ENCODE peak calls at places on chromosomes 12 and 14, in ten cellular contexts. One of them, this sample, is unnamed.

GRCh38 chr14:100271247-100271939 is 32.4 kb downstream of the YY1 start:
- DNase-seq in neuronal stem cell: no peak
- DNase-seq in NCI-H2081: peak
- DNase-seq in Kasumi-1: peak
- DNase-seq in AG08396: no peak
- DNase-seq in H4: no peak
- DNase-seq in left colon: no peak
- DNase-seq in NCI-H1930: no peak
- DNase-seq in T follicular helper cell: no peak
- DNase-seq in HEK293T: peak
- DNase-seq in this sample: no peak

GRCh38 chr14:50714452-50715073 is 46.5 kb upstream of the SAV1 start:
- DNase-seq in AG08396: peak
- DNase-seq in NCI-H1930: peak
- DNase-seq in NCI-H2081: no peak
- DNase-seq in HEK293T: peak
- DNase-seq in left colon: no peak
- DNase-seq in neuronal stem cell: no peak
- DNase-seq in H4: peak
- DNase-seq in Kasumi-1: peak
- DNase-seq in T follicular helper cell: no peak
- DNase-seq in this sample: no peak

GRCh38 chr14:24670594-24670993 is 36.6 kb upstream of the GZMB start:
- DNase-seq in H4: no peak
- DNase-seq in NCI-H1930: no peak
- DNase-seq in left colon: no peak
- DNase-seq in neuronal stem cell: no peak
- DNase-seq in Kasumi-1: no peak
- DNase-seq in NCI-H2081: no peak
- DNase-seq in HEK293T: no peak
- DNase-seq in AG08396: no peak
- DNase-seq in T follicular helper cell: no peak
- DNase-seq in this sample: no peak

GRCh38 chr12:2111816-2112215 is 59.0 kb downstream of the CACNA1C start:
- DNase-seq in Kasumi-1: no peak
- DNase-seq in NCI-H1930: no peak
- DNase-seq in T follicular helper cell: no peak
- DNase-seq in NCI-H2081: no peak
- DNase-seq in AG08396: no peak
- DNase-seq in neuronal stem cell: no peak
- DNase-seq in H4: no peak
- DNase-seq in left colon: peak
- DNase-seq in HEK293T: no peak
- DNase-seq in this sample: no peak

GRCh38 chr12:11653215-11653753 is 3.8 kb downstream of the ETV6 start:
- DNase-seq in Kasumi-1: peak
- DNase-seq in AG08396: no peak
- DNase-seq in left colon: no peak
- DNase-seq in NCI-H1930: no peak
- DNase-seq in neuronal stem cell: no peak
- DNase-seq in T follicular helper cell: no peak
- DNase-seq in H4: no peak
- DNase-seq in HEK293T: no peak
- DNase-seq in NCI-H2081: no peak
- DNase-seq in this sample: no peak

GRCh38 chr12:52631264-52631663 is 12.9 kb upstream of the KRT73 start:
- DNase-seq in Kasumi-1: no peak
- DNase-seq in H4: no peak
- DNase-seq in NCI-H2081: no peak
- DNase-seq in T follicular helper cell: no peak
- DNase-seq in neuronal stem cell: no peak
- DNase-seq in left colon: no peak
- DNase-seq in HEK293T: no peak
- DNase-seq in AG08396: no peak
- DNase-seq in NCI-H1930: no peak
- DNase-seq in this sample: no peak

GRCh38 chr12:52061470-52062166 is 8.2 kb upstream of the ATG101 start:
- DNase-seq in neuronal stem cell: no peak
- DNase-seq in HEK293T: no peak
- DNase-seq in AG08396: no peak
- DNase-seq in NCI-H1930: no peak
- DNase-seq in T follicular helper cell: no peak
- DNase-seq in NCI-H2081: no peak
- DNase-seq in Kasumi-1: no peak
- DNase-seq in H4: no peak
- DNase-seq in left colon: no peak
- DNase-seq in this sample: peak

GRCh38 chr12:16520328-16520727 is 85.6 kb downstream of the LMO3 start:
- DNase-seq in AG08396: no peak
- DNase-seq in HEK293T: no peak
- DNase-seq in neuronal stem cell: no peak
- DNase-seq in NCI-H1930: no peak
- DNase-seq in NCI-H2081: no peak
- DNase-seq in T follicular helper cell: no peak
- DNase-seq in left colon: no peak
- DNase-seq in Kasumi-1: no peak
- DNase-seq in H4: no peak
- DNase-seq in this sample: no peak

GRCh38 chr12:69027411-69027811 is 94.4 kb upstream of the CPM start:
- DNase-seq in H4: no peak
- DNase-seq in NCI-H1930: no peak
- DNase-seq in neuronal stem cell: no peak
- DNase-seq in HEK293T: no peak
- DNase-seq in AG08396: no peak
- DNase-seq in NCI-H2081: no peak
- DNase-seq in Kasumi-1: no peak
- DNase-seq in left colon: no peak
- DNase-seq in T follicular helper cell: no peak
- DNase-seq in this sample: no peak

GRCh38 chr14:90760591-90761316 is 55.5 kb downstream of the TTC7B start:
- DNase-seq in neuronal stem cell: peak
- DNase-seq in NCI-H2081: peak
- DNase-seq in NCI-H1930: no peak
- DNase-seq in T follicular helper cell: no peak
- DNase-seq in Kasumi-1: peak
- DNase-seq in H4: peak
- DNase-seq in AG08396: peak
- DNase-seq in left colon: no peak
- DNase-seq in HEK293T: peak
- DNase-seq in this sample: no peak

GRCh38 chr12:46470039-46470627 is 97.6 kb upstream of the SLC38A2 start:
- DNase-seq in Kasumi-1: peak
- DNase-seq in HEK293T: no peak
- DNase-seq in NCI-H1930: no peak
- DNase-seq in neuronal stem cell: no peak
- DNase-seq in left colon: no peak
- DNase-seq in NCI-H2081: no peak
- DNase-seq in AG08396: no peak
- DNase-seq in T follicular helper cell: no peak
- DNase-seq in H4: no peak
- DNase-seq in this sample: no peak

GRCh38 chr14:59483360-59483759 is 848 bp downstream of the L3HYPDH start:
- DNase-seq in HEK293T: peak
- DNase-seq in neuronal stem cell: no peak
- DNase-seq in left colon: no peak
- DNase-seq in H4: peak
- DNase-seq in NCI-H2081: no peak
- DNase-seq in AG08396: peak
- DNase-seq in NCI-H1930: no peak
- DNase-seq in Kasumi-1: peak
- DNase-seq in T follicular helper cell: no peak
- DNase-seq in this sample: no peak